ENCODE peak calls at places on chromosomes 12 and 14, in six cellular contexts. K is activated T-helper 1 cell treated with Interleukin-2 at 50 U/mL for 16 hours; W is AG04450; X is Kasumi-1; E is stimulated activated CD8-positive, alpha-beta memory T cell treated with anti-CD3 and anti-CD28 coated beads, Interleukin-12 subunit alpha, Interleukin-12 subunit beta, amount 100 ng/mL, for 1 hour; C is AG10803. Y is an unnamed sample.

GRCh38 chr14:31479026-31479425 is 8.8 kb downstream of the GPR33 start:
- DNase-seq in K (no peak), W (no peak), X (no peak), E (no peak), C (no peak), Y (no peak)

GRCh38 chr12:74120644-74121043 is 417.0 kb upstream of the ATXN7L3B start:
- DNase-seq in K (no peak), W (no peak), X (no peak), E (no peak), C (no peak), Y (no peak)

GRCh38 chr12:10968765-10969456 is 17.8 kb downstream of the TAS2R50 start:
- DNase-seq in K (no peak), W (peak; percentile 26), X (no peak), E (no peak), C (peak; percentile 67), Y (no peak)

GRCh38 chr12:80598004-80598606 is 109.3 kb upstream of the MYF6 start:
- DNase-seq in K (no peak), W (peak; percentile 20), X (no peak), E (no peak), C (peak; percentile 62), Y (no peak)

GRCh38 chr12:122917508-122918227 is 21.7 kb upstream of the VPS37B start:
- DNase-seq in K (no peak), W (no peak), X (no peak), E (no peak), C (peak; percentile 79), Y (no peak)

GRCh38 chr14:64464695-64465094 is 604 bp upstream of the AKAP5 start:
- DNase-seq in K (no peak), W (no peak), X (no peak), E (no peak), C (no peak), Y (no peak)

GRCh38 chr12:50799908-50800307 is 36.0 kb downstream of the ATF1 start:
- DNase-seq in K (no peak), W (no peak), X (no peak), E (no peak), C (peak; percentile 9), Y (no peak)

GRCh38 chr12:45446013-45446412 is 230.1 kb downstream of the ANO6 start:
- DNase-seq in K (no peak), W (no peak), X (no peak), E (no peak), C (no peak), Y (no peak)

GRCh38 chr12:109428038-109428629 is 49.0 kb downstream of the KCTD10 start:
- DNase-seq in K (peak; percentile 50), W (peak; percentile 59), X (peak; percentile 81), E (peak; percentile 63), C (peak; percentile 82), Y (peak; percentile 42)

GRCh38 chr12:130658106-130658505 is 58.0 kb downstream of the RIMBP2 start:
- DNase-seq in K (no peak), W (no peak), X (no peak), E (no peak), C (no peak), Y (no peak)

GRCh38 chr12:50050410-50051280 is 6.8 kb upstream of the ASIC1 start:
- DNase-seq in K (no peak), W (no peak), X (peak; percentile 93), E (no peak), C (peak; percentile 64), Y (no peak)

GRCh38 chr12:52713960-52714886 is 10.9 kb upstream of the KRT77 start:
- DNase-seq in K (no peak), W (no peak), X (no peak), E (peak; percentile 2), C (no peak), Y (no peak)

GRCh38 chr12:17579148-17580026 is 510.6 kb downstream of the RERGL start:
- DNase-seq in K (no peak), W (no peak), X (no peak), E (no peak), C (no peak), Y (no peak)

GRCh38 chr14:64654072-64654899 is 49.9 kb upstream of the PLEKHG3 start:
- DNase-seq in K (no peak), W (peak; percentile 74), X (peak; percentile 94), E (no peak), C (peak; percentile 92), Y (no peak)

GRCh38 chr12:105906545-105906944 is 232.2 kb downstream of the NUAK1 start:
- DNase-seq in K (no peak), W (no peak), X (no peak), E (no peak), C (peak; percentile 43), Y (no peak)

GRCh38 chr12:55847603-55848329 is 5.0 kb upstream of the MMP19 start:
- DNase-seq in K (no peak), W (peak; percentile 99), X (peak; percentile 26), E (no peak), C (peak; percentile 100), Y (no peak)

GRCh38 chr14:24662753-24663152 is 28.8 kb upstream of the GZMB start:
- DNase-seq in K (no peak), W (no peak), X (peak; percentile 64), E (no peak), C (no peak), Y (no peak)

GRCh38 chr12:27797301-27798025 is 17.4 kb upstream of the MANSC4 start:
- DNase-seq in K (no peak), W (no peak), X (no peak), E (no peak), C (no peak), Y (no peak)

GRCh38 chr12:31897791-31898503 is 61.3 kb upstream of the RESF1 start:
- DNase-seq in K (no peak), W (no peak), X (peak; percentile 75), E (no peak), C (no peak), Y (peak; percentile 6)

GRCh38 chr12:40688085-40688725 is 4.0 kb upstream of the CNTN1 start:
- DNase-seq in K (no peak), W (no peak), X (no peak), E (no peak), C (no peak), Y (no peak)

GRCh38 chr12:19003987-19004619 is 125.4 kb upstream of the PLEKHA5 start:
- DNase-seq in K (no peak), W (no peak), X (no peak), E (no peak), C (no peak), Y (no peak)

GRCh38 chr14:57617510-57617909 is 123.9 kb upstream of the CCDC198 start:
- DNase-seq in K (no peak), W (no peak), X (no peak), E (no peak), C (no peak), Y (no peak)

GRCh38 chr12:6927379-6927991 is at the start of gene ATN1:
- DNase-seq in K (no peak), W (peak; percentile 47), X (no peak), E (peak; percentile 33), C (peak; percentile 77), Y (no peak)

GRCh38 chr12:7143564-7143963 is 13.4 kb downstream of the CLSTN3 start:
- DNase-seq in K (no peak), W (no peak), X (no peak), E (no peak), C (no peak), Y (no peak)

GRCh38 chr12:31005944-31006361 is 67.7 kb upstream of the DDX11 start:
- DNase-seq in K (no peak), W (no peak), X (no peak), E (no peak), C (peak; percentile 81), Y (no peak)

GRCh38 chr12:48454675-48455074 is 17.7 kb upstream of the ANP32D start:
- DNase-seq in K (no peak), W (no peak), X (peak; percentile 59), E (no peak), C (peak; percentile 28), Y (no peak)

GRCh38 chr12:68317047-68317667 is 15.0 kb downstream of the MDM1 start:
- DNase-seq in K (peak; percentile 8), W (peak; percentile 15), X (peak; percentile 72), E (peak; percentile 15), C (peak; percentile 62), Y (no peak)

GRCh38 chr14:30528778-30529642 is 29.9 kb upstream of the G2E3 start:
- DNase-seq in K (no peak), W (no peak), X (no peak), E (no peak), C (no peak), Y (no peak)

GRCh38 chr12:27337376-27337775 is 4.7 kb downstream of the BMAL2 start:
- DNase-seq in K (no peak), W (no peak), X (no peak), E (no peak), C (no peak), Y (no peak)

GRCh38 chr12:102427542-102427923 is 52.8 kb downstream of the IGF1 start:
- DNase-seq in K (no peak), W (no peak), X (no peak), E (no peak), C (peak; percentile 15), Y (no peak)

GRCh38 chr12:132717531-132718387 is 7.1 kb downstream of the PGAM5 start:
- DNase-seq in K (no peak), W (no peak), X (peak; percentile 88), E (no peak), C (no peak), Y (no peak)

Y was measured in effector memory CD4-positive, alpha-beta T cell.